ENCODE peak calls at places on chromosome X, in ten cellular contexts. J is brain microvascular endothelial cell, F is heart left ventricle, P is fibroblast of villous mesenchyme, E is WTC11, K is endodermal cell, M is GM20000, L is dorsolateral prefrontal cortex, I is fibroblast of lung, W is OCI-LY7. R is an unnamed sample.

GRCh38 chrX:45806410-45807121 is 605.9 kb upstream of the DIPK2B start:
- DNase-seq in J (peak; percentile 84), F (no peak), P (peak; percentile 95), E (no peak), K (no peak), M (peak; percentile 14), L (no peak), I (peak; percentile 95), W (no peak), R (no peak)

GRCh38 chrX:40871385-40872082 is 136.2 kb upstream of the MED14 start:
- DNase-seq in J (no peak), F (no peak), P (no peak), E (no peak), K (no peak), M (peak; percentile 46), L (no peak), I (peak; percentile 10), W (no peak), R (no peak)

GRCh38 chrX:38800981-38801845 is at the start of gene MID1IP1:
- DNase-seq in J (peak; percentile 91), F (peak; percentile 92), P (peak; percentile 94), E (peak; percentile 85), K (peak; percentile 95), M (peak; percentile 72), L (peak; percentile 86), I (peak; percentile 93), W (peak; percentile 88), R (peak; percentile 88)

GRCh38 chrX:15465896-15466651 is 27.1 kb downstream of the PIR start:
- DNase-seq in J (no peak), F (no peak), P (peak; percentile 40), E (peak; percentile 60), K (peak; percentile 86), M (no peak), L (no peak), I (peak; percentile 56), W (peak; percentile 20), R (no peak)

GRCh38 chrX:22366166-22366702 is 93.5 kb downstream of the CBLL2 start:
- DNase-seq in J (no peak), F (no peak), P (no peak), E (no peak), K (no peak), M (no peak), L (no peak), I (peak; percentile 42), W (no peak), R (no peak)

GRCh38 chrX:40784516-40785151 is 49.3 kb upstream of the MED14 start:
- DNase-seq in J (no peak), F (no peak), P (peak; percentile 17), E (no peak), K (no peak), M (no peak), L (no peak), I (no peak), W (no peak), R (no peak)

GRCh38 chrX:24376403-24376802 is 16.0 kb downstream of the SUPT20HL1 start:
- DNase-seq in J (no peak), F (no peak), P (no peak), E (no peak), K (no peak), M (no peak), L (no peak), I (no peak), W (no peak), R (no peak)

GRCh38 chrX:18789916-18790315 is 82.5 kb downstream of the PPEF1 start:
- DNase-seq in J (no peak), F (no peak), P (no peak), E (no peak), K (no peak), M (no peak), L (no peak), I (no peak), W (no peak), R (no peak)

GRCh38 chrX:113594504-113594903 is 753.9 kb upstream of the AMOT start:
- DNase-seq in J (no peak), F (no peak), P (no peak), E (no peak), K (no peak), M (no peak), L (no peak), I (no peak), W (no peak), R (no peak)

GRCh38 chrX:123206222-123206621 is 22.1 kb downstream of the GRIA3 start:
- DNase-seq in J (no peak), F (no peak), P (no peak), E (no peak), K (no peak), M (no peak), L (no peak), I (no peak), W (no peak), R (no peak)

GRCh38 chrX:24097741-24098140 is 43.0 kb downstream of the EIF2S3 start:
- DNase-seq in J (no peak), F (no peak), P (no peak), E (no peak), K (no peak), M (no peak), L (no peak), I (peak; percentile 26), W (no peak), R (no peak)

GRCh38 chrX:109508915-109509314 is 27.0 kb upstream of the GUCY2F start:
- DNase-seq in J (no peak), F (no peak), P (no peak), E (no peak), K (no peak), M (no peak), L (no peak), I (no peak), W (no peak), R (no peak)

GRCh38 chrX:80578518-80579105 is 158.4 kb downstream of the TENT5D start:
- DNase-seq in J (no peak), F (no peak), P (peak; percentile 4), E (no peak), K (no peak), M (peak; percentile 40), L (no peak), I (peak; percentile 2), W (peak; percentile 5), R (no peak)

DNA sequence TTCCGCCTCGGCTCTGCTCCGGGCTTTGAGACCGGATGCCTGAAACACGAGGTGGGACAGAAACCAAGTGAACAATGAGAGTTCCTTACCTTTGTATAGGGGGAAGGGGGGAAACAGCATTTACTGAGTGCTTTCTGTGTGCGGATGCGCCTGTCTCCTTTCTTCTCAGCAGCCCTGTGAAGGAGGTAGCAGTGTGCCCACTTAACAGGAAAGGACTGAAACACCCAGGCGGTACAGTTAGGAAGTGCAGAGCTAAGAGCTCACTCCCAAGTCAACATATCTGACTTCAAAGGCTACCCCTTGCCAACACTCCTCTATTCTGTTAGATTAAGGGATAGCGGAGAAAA is 43.1 kb upstream of the TMSB15B start:
- DNase-seq in J (peak; percentile 8), F (no peak), P (peak; percentile 14), E (no peak), K (no peak), M (no peak), L (no peak), I (peak; percentile 42), W (peak; percentile 73), R (no peak)
- TF ChIP-seq CTCF in J (peak; percentile 62), F (no peak), P (peak; percentile 31), E (no peak), K (peak; percentile 64), M (no peak), L (no peak), I (peak; percentile 29), W (peak; percentile 54), R (no peak)

GRCh38 chrX:132169554-132169953 is 41.7 kb upstream of the FRMD7 start:
- DNase-seq in J (no peak), F (no peak), P (no peak), E (no peak), K (no peak), M (no peak), L (no peak), I (no peak), W (no peak), R (no peak)

GRCh38 chrX:132171478-132171877 is 43.7 kb upstream of the FRMD7 start:
- DNase-seq in J (no peak), F (no peak), P (no peak), E (no peak), K (no peak), M (no peak), L (no peak), I (peak; percentile 0), W (peak; percentile 0), R (no peak)

GRCh38 chrX:132173647-132174046 is 45.6 kb downstream of the RAP2C start:
- DNase-seq in J (no peak), F (no peak), P (no peak), E (no peak), K (no peak), M (no peak), L (no peak), I (no peak), W (no peak), R (no peak)

DNA sequence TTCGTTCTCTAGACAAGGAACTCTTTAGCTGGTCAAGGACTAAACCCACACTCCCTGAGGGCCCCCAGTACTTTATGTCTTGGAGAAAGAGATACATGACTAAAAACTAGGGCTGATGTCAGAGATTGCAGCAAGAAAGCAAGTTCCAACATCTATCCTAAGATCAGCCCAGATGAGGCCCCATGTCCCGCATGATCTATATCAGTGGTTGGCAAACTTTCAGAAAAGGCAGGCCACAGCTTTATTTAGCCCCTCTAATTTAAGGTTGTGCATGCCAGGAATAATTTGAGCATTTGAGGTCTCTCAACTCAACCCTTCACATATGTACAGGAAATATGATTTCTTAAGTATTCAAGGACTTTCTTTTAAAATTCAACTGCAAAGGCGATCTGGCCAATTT is 44.1 kb upstream of the FRMD7 start:
- DNase-seq in J (no peak), F (no peak), P (no peak), E (no peak), K (no peak), M (no peak), L (no peak), I (no peak), W (no peak), R (no peak)
- TF ChIP-seq CTCF in J (no peak), F (no peak), P (no peak), E (no peak), K (no peak), M (no peak), L (no peak), I (no peak), W (no peak), R (no peak)

DNA sequence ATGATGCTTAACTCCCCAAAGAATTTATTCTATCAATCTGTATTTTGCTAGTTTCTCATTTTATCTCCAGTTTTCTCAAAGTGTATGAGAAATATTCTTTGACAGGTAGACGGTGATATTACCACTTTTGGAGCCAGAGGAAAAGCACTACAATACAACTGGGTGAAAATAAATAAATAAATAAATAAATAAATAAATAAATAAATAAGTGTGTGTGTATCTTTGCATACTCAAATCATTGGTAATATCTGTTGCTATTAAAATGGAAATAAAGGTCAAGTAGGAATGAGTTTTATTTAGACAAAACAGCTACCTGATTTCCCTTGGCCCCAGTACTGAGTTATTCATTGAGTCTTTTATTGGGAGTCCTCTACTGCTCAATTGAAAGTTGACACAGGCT is 114.3 kb downstream of the RBMX2 start:
- DNase-seq in J (no peak), F (no peak), P (no peak), E (no peak), K (no peak), M (no peak), L (no peak), I (no peak), W (no peak), R (no peak)
- TF ChIP-seq CTCF in J (no peak), F (no peak), P (no peak), E (no peak), K (no peak), M (no peak), L (no peak), I (no peak), W (no peak), R (no peak)

GRCh38 chrX:150573702-150574101 is 5.3 kb downstream of the MTM1 start:
- DNase-seq in J (no peak), F (no peak), P (no peak), E (no peak), K (no peak), M (no peak), L (no peak), I (no peak), W (peak; percentile 48), R (no peak)
- TF ChIP-seq CTCF in J (no peak), F (no peak), P (no peak), E (no peak), K (peak; percentile 22), M (no peak), L (no peak), I (no peak), W (peak; percentile 58), R (no peak)